ENCODE peak calls at places on chromosomes 11 and 22, in four cellular contexts. Y is left ventricle myocardium inferior; Z is effector memory CD4-positive, alpha-beta T cell; W is CD8-positive, alpha-beta T cell. S is an unnamed sample.

GRCh38 chr11:16607675-16608644 is 130.5 kb upstream of the C11orf58 start:
- DNase-seq in W (no peak), Z (no peak), Y (peak; percentile 88), S (no peak)

GRCh38 chr22:20586403-20586745 is 79.0 kb downstream of the MED15 start:
- DNase-seq in W (no peak), Z (no peak), Y (peak; percentile 9), S (no peak)

GRCh38 chr11:46065681-46066080 is 55.6 kb downstream of the PHF21A start:
- DNase-seq in W (no peak), Y (no peak), Z (no peak), S (no peak)

GRCh38 chr11:115645631-115646271 is 141.5 kb upstream of the CADM1 start:
- DNase-seq in W (no peak), Z (no peak), Y (peak; percentile 63), S (no peak)

GRCh38 chr11:121406291-121406690 is 45.8 kb upstream of the SORL1 start:
- DNase-seq in Z (no peak), Y (no peak), W (no peak), S (peak; percentile 85)

GRCh38 chr22:36301851-36302250 is 48.9 kb downstream of the APOL1 start:
- DNase-seq in Z (no peak), W (no peak), Y (no peak), S (no peak)

GRCh38 chr11:72730706-72731105 is 21.5 kb downstream of the ARAP1 start:
- DNase-seq in W (no peak), Z (no peak), Y (no peak), S (no peak)

GRCh38 chr11:95923730-95924413 is at the start of gene MTMR2:
- DNase-seq in W (peak; percentile 10), Y (peak; percentile 80), Z (peak; percentile 2), S (no peak)

GRCh38 chr22:43163241-43163795 is 12.0 kb downstream of the TSPO start:
- DNase-seq in W (no peak), Y (no peak), Z (no peak), S (no peak)

GRCh38 chr11:122451911-122452310 is 203.6 kb upstream of the UBASH3B start:
- DNase-seq in Z (no peak), Y (no peak), W (no peak), S (no peak)

GRCh38 chr11:73072935-73073481 is 69.1 kb downstream of the FCHSD2 start:
- DNase-seq in Y (no peak), W (no peak), Z (no peak), S (no peak)

GRCh38 chr22:42265321-42265720 is 5.1 kb downstream of the TCF20 start:
- DNase-seq in Z (no peak), W (no peak), Y (no peak), S (no peak)

GRCh38 chr22:37749831-37750595 is 53.2 kb downstream of the TRIOBP start:
- DNase-seq in Y (peak; percentile 46), Z (no peak), W (no peak), S (no peak)

GRCh38 chr11:130181295-130182272 is 22.0 kb downstream of the ST14 start:
- DNase-seq in Y (no peak), Z (no peak), W (no peak), S (no peak)

GRCh38 chr11:58787903-58788302 is 56.2 kb upstream of the GLYAT start:
- DNase-seq in Z (no peak), W (no peak), Y (no peak), S (no peak)

GRCh38 chr11:36377759-36378553 is 81.9 kb downstream of the PRR5L start:
- DNase-seq in Z (no peak), W (no peak), Y (no peak), S (no peak)

GRCh38 chr11:70582886-70583641 is 184.7 kb downstream of the CTTN start:
- DNase-seq in Z (no peak), Y (no peak), W (no peak), S (no peak)

GRCh38 chr11:31826530-31827438 is 15.7 kb upstream of the PAX6 start:
- DNase-seq in Z (no peak), W (no peak), Y (no peak), S (no peak)
- H3K4me1 ChIP-seq in Z (no peaks in the 10 kb centered on the region), W (no peaks in the 10 kb centered on the region), Y (peaks cover 22% of the 10 kb centered on the region), S (peaks cover 15% of the 10 kb centered on the region)

GRCh38 chr22:22020425-22020852 is 37.9 kb upstream of the TOP3B start:
- DNase-seq in Z (no peak), W (no peak), Y (no peak), S (no peak)

GRCh38 chr22:22022977-22023534 is 40.5 kb upstream of the TOP3B start:
- DNase-seq in Z (no peak), W (no peak), Y (no peak), S (no peak)

GRCh38 chr22:22022255-22022840 is 39.8 kb upstream of the TOP3B start:
- DNase-seq in Z (no peak), Y (no peak), W (no peak), S (no peak)

GRCh38 chr22:22019659-22020424 is 37.3 kb upstream of the TOP3B start:
- DNase-seq in Y (no peak), Z (no peak), W (no peak), S (no peak)

DNA sequence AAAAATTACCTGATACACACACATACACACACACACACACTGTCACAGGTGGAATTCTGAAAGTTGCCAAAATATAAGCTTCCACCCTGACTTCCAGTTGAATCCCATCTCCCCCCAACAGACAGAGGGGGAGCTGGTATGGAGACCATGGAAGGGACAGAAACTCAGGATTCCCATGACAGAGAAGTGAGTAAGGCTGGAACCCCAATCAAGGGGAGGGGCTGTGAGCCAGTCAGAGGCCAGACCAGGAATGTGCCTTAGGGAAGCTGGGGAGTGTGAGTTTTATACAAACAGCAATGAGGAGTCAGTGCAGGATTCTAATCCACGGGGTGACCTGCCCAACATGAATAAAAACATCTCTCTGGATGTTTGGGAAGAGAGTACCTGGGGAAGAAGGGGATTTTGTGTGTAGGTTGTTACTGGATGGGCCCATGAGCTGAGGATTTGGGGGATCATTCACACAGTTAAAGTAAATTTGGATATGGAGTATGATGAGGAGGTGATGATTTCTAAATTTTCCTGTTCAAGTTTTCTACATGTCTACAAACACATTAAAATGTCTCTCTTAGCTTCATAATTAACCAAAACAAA is 38.7 kb upstream of the TOP3B start:
- DNase-seq in W (no peak), Z (no peak), Y (no peak), S (no peak)
- H3K27ac ChIP-seq in W (no peak overlapping the region), Z (no peak overlapping the region), Y (no peak overlapping the region), S (no peak overlapping the region)

GRCh38 chr11:109858152-109858551 is 235.0 kb upstream of the ZC3H12C start:
- DNase-seq in Y (no peak), W (no peak), Z (no peak), S (no peak)
- H3K9me3 ChIP-seq in Y (no peaks in the 10 kb centered on the region), W (no peaks in the 10 kb centered on the region), Z (no peaks in the 10 kb centered on the region), S (no peaks in the 10 kb centered on the region)

GRCh38 chr11:118095967-118096367 is 9.2 kb upstream of the SMIM35 start:
- DNase-seq in W (no peak), Y (no peak), Z (no peak), S (no peak)
- H3K4me1 ChIP-seq in W (no peaks in the 10 kb centered on the region), Y (peaks cover 17% of the 10 kb centered on the region), Z (no peaks in the 10 kb centered on the region), S (peaks cover 4% of the 10 kb centered on the region)

DNA sequence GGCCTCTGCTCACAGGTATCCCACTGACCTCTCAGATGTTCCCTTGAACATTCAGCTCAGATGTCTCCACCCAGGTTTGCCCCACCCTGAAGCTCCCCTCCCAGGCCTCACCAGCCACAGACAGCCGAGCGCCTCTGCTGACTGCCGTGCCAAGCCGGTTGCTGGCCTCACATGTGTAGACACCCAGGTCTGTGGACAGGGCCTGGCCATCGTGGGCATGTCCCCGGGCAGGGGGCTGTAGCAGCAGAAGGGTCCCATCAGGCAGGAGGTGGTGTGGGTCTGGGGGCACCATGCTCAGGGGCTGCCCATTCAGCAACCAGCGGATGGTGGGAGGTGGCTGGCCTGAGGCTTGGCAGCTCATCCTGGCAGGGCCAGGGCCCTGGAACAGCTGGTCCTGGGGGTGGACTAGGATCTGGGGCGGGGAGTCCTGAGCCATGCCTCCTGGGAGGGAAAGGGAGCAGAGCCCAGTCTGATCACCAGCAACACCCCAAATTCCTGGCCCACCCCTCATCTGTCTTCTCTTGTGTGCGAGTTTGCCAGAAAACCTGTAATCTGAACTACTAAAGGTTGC is 759 bp downstream of the ROBO4 start:
- DNase-seq in Z (no peak), W (no peak), Y (no peak), S (no peak)
- H3K27ac ChIP-seq in Z (no peak overlapping the region), W (no peak overlapping the region), Y (peak overlapping the region; percentile 89), S (no peak overlapping the region)

GRCh38 chr22:49040754-49041467 is 786.8 kb downstream of the BRD1 start:
- DNase-seq in W (no peak), Y (no peak), Z (no peak), S (no peak)
- H3K9me3 ChIP-seq in W (no peaks in the 10 kb centered on the region), Y (no peaks in the 10 kb centered on the region), Z (no peaks in the 10 kb centered on the region), S (peaks cover 47% of the 10 kb centered on the region)

DNA sequence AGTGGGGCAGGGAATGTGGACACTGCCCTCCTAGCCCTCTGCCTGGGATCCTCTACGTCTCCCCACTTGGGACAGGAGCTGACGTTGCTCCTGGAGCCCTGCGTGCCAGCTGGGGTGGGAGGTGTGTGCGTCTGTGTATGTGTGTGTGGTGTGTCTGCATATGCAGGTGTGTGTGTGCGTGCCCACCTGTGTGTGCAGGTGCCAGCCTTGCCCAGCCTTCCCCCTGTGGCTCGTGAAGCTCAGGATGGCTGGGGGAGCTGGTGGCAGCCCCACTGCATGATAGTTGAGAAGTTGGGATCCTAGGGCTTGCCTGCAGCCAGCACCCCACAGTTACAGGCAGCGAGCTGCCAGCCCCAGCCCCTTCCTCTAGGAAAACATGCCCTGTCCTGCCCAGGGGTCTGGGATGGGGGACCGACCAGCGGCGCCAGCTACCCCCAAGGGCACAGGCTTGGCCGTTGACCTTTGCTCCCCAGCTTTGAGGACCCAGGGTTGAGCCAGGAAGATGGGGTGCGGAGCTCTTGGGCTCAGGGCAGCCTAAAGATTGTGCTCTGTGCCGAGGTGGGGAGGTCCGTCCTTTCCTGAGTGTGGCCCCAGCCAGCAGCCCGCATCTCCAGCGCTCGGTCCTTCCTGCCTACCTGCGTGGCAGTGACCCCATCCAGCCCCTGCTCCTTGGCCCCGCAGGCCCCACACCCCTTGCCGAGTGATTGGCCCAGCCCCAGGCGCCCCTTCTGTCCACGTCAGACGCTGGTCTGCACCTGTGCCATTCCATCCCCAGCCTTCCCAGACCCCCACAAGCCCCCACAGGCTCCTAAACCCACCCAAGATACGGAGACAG is 15.7 kb downstream of the BRSK2 start:
- DNase-seq in W (no peak), Y (no peak), Z (no peak), S (no peak)
- H3K4me1 ChIP-seq in W (no peaks in the 10 kb centered on the region), Y (peaks cover 2% of the 10 kb centered on the region), Z (no peaks in the 10 kb centered on the region), S (no peaks in the 10 kb centered on the region)

GRCh38 chr11:28472904-28473303 is 364.7 kb downstream of the METTL15 start:
- DNase-seq in Y (no peak), Z (no peak), W (no peak), S (no peak)
- H3K27ac ChIP-seq in Y (no peak overlapping the region), Z (no peak overlapping the region), W (no peak overlapping the region), S (no peak overlapping the region)

GRCh38 chr11:114618139-114618538 is 22.6 kb upstream of the NXPE4 start:
- DNase-seq in Y (no peak), W (no peak), Z (no peak), S (no peak)
- H3K9me3 ChIP-seq in Y (peaks cover 21% of the 10 kb centered on the region), W (peaks cover 6% of the 10 kb centered on the region), Z (no peaks in the 10 kb centered on the region), S (no peaks in the 10 kb centered on the region)

DNA sequence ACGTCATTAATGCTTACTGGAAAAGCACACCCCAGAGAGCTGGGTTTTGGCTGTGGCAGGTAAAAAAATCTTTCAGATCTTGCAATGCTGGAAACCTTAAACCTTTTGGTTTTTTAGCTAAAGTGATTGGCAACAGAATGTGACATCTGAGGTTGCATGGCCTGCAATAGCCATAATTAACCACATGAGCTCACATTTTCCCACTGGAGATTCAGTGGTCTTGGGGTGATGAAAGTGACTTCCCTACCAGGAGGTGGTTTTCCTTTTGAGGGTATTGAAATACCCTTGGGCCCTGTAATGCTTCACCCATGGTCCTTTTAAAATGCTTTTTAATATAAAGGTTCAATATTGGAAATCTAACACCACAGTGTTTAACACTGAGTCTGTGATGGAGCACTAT is 192.8 kb downstream of the WNT11 start:
- DNase-seq in Z (no peak), Y (no peak), W (no peak), S (no peak)
- H3K4me1 ChIP-seq in Z (no peaks in the 10 kb centered on the region), Y (no peaks in the 10 kb centered on the region), W (no peaks in the 10 kb centered on the region), S (no peaks in the 10 kb centered on the region)